ENCODE peak calls at places on chromosomes 1 and 21, in four cellular contexts. N, Y, W and M are unnamed samples.

GRCh38 chr1:230922620-230923019 is 54.3 kb upstream of the C1orf198 start:
- DNase-seq in N (no peak), Y (no peak), W (no peak), M (no peak)

GRCh38 chr21:37546949-37547614 is 180.5 kb downstream of the DYRK1A start:
- DNase-seq in N (no peak), Y (no peak), W (peak; percentile 73), M (peak; percentile 7)

GRCh38 chr1:33367488-33368405 is 46.8 kb upstream of the A3GALT2 start:
- DNase-seq in N (peak; percentile 72), Y (peak; percentile 94), W (peak; percentile 73), M (peak; percentile 83)

GRCh38 chr21:43369124-43369523 is 57.8 kb downstream of the SIK1 start:
- DNase-seq in N (no peak), Y (no peak), W (no peak), M (no peak)

GRCh38 chr1:182603646-182604127 is 502 bp downstream of the RGS16 start:
- DNase-seq in N (no peak), Y (no peak), W (no peak), M (no peak)

GRCh38 chr1:233988963-233989696 is 84.7 kb downstream of the SLC35F3 start:
- DNase-seq in N (no peak), Y (no peak), W (no peak), M (no peak)

GRCh38 chr1:237999426-238000052 is 108.8 kb upstream of the ZP4 start:
- DNase-seq in N (no peak), Y (no peak), W (no peak), M (no peak)

GRCh38 chr1:33790577-33790976 is 73.3 kb upstream of the HMGB4 start:
- DNase-seq in N (no peak), Y (no peak), W (no peak), M (no peak)

GRCh38 chr1:26677306-26678115 is 18.3 kb upstream of the ARID1A start:
- DNase-seq in N (peak; percentile 35), Y (peak; percentile 71), W (peak; percentile 90), M (peak; percentile 90)

GRCh38 chr1:34976384-34977209 is 8.6 kb downstream of the TMEM35B start:
- DNase-seq in N (no peak), Y (no peak), W (no peak), M (no peak)

GRCh38 chr1:228088586-228089498 is 6.3 kb downstream of the ARF1 start:
- DNase-seq in N (no peak), Y (no peak), W (no peak), M (peak; percentile 82)

GRCh38 chr1:44500181-44501021 is 95.3 kb downstream of the RNF220 start:
- DNase-seq in N (no peak), Y (no peak), W (peak; percentile 37), M (no peak)

GRCh38 chr1:36351222-36351977 is 28.0 kb upstream of the EVA1B start:
- DNase-seq in N (no peak), Y (no peak), W (peak; percentile 90), M (no peak)

GRCh38 chr1:225191199-225191753 is 236.6 kb downstream of the LBR start:
- DNase-seq in N (no peak), Y (no peak), W (no peak), M (no peak)

GRCh38 chr1:17573518-17574041 is 34.1 kb downstream of the ARHGEF10L start:
- DNase-seq in N (no peak), Y (no peak), W (no peak), M (no peak)

GRCh38 chr1:205676597-205676996 is 3.7 kb downstream of the SLC45A3 start:
- DNase-seq in N (no peak), Y (no peak), W (no peak), M (no peak)

GRCh38 chr21:18168108-18168507 is 76.5 kb upstream of the CHODL start:
- DNase-seq in N (no peak), Y (no peak), W (no peak), M (no peak)

GRCh38 chr1:188904201-188904600 is 1573.5 kb downstream of the BRINP3 start:
- DNase-seq in N (no peak), Y (no peak), W (peak; percentile 3), M (no peak)

GRCh38 chr1:52552236-52552504 is 722 bp downstream of the TUT4 start:
- DNase-seq in N (peak; percentile 61), Y (peak; percentile 42), W (peak; percentile 44), M (peak; percentile 65)